ENCODE peak calls at places on chromosomes 13 and 19, in four cellular contexts. Y is HepG2, C is K562, G is GM12878. X is an unnamed sample.

GRCh38 chr13:25067054-25067453 is 28.9 kb upstream of the PABPC3 start:
- DNase-seq in G (no peak), C (no peak), Y (no peak), X (no peak)

GRCh38 chr13:49569993-49570689 is 15.2 kb downstream of the RCBTB1 start:
- DNase-seq in C (no peak), G (no peak), Y (no peak), X (peak)

GRCh38 chr19:47561440-47562045 is 11.4 kb downstream of the ZNF541 start:
- DNase-seq in Y (no peak), G (no peak), C (no peak), X (no peak)

GRCh38 chr19:5738423-5738822 is 18.0 kb downstream of the CATSPERD start:
- DNase-seq in C (no peak), Y (no peak), G (no peak), X (no peak)

GRCh38 chr19:32196690-32197420 is 148.6 kb upstream of the ZNF507 start:
- DNase-seq in Y (no peak), C (no peak), G (no peak), X (no peak)

GRCh38 chr19:55146078-55146647 is 2.8 kb downstream of the TNNT1 start:
- DNase-seq in G (no peak), C (peak), Y (no peak), X (peak)

GRCh38 chr13:73767191-73767741 is 366.9 kb downstream of the KLF12 start:
- DNase-seq in Y (peak), G (no peak), C (no peak), X (no peak)

GRCh38 chr13:114112826-114113322 is 19.5 kb downstream of the RASA3 start:
- DNase-seq in G (no peak), Y (no peak), C (no peak), X (no peak)

GRCh38 chr19:51676566-51677083 is 16.5 kb upstream of the SPACA6 start:
- DNase-seq in C (no peak), G (no peak), Y (no peak), X (no peak)

GRCh38 chr19:34989248-34989797 is 10.8 kb upstream of the GRAMD1A start:
- DNase-seq in G (no peak), Y (no peak), C (no peak), X (no peak)

GRCh38 chr13:111584101-111584500 is 263.7 kb downstream of the TEX29 start:
- DNase-seq in G (no peak), Y (no peak), C (peak), X (no peak)

GRCh38 chr13:114126789-114127472 is 5.5 kb downstream of the RASA3 start:
- DNase-seq in Y (no peak), C (no peak), G (no peak), X (no peak)

GRCh38 chr19:33291623-33292534 is 10.5 kb downstream of the CEBPA start:
- DNase-seq in Y (no peak), C (no peak), G (no peak), X (no peak)

GRCh38 chr13:98405107-98405571 is 171.8 kb downstream of the STK24 start:
- DNase-seq in Y (no peak), G (no peak), C (no peak), X (peak)

GRCh38 chr13:77980592-77980991 is 62.0 kb upstream of the EDNRB start:
- DNase-seq in Y (no peak), G (no peak), C (no peak), X (no peak)

GRCh38 chr19:51531349-51532315 is at the start of gene SIGLEC6:
- DNase-seq in Y (no peak), G (peak), C (no peak), X (no peak)

GRCh38 chr19:41994521-41994971 is 516 bp upstream of the ATP1A3 start:
- DNase-seq in Y (no peak), G (no peak), C (no peak), X (peak)

GRCh38 chr19:49596407-49596806 is 5.4 kb downstream of the PRR12 start:
- DNase-seq in C (no peak), Y (no peak), G (no peak), X (no peak)

GRCh38 chr19:49595819-49596404 is 4.9 kb downstream of the PRR12 start:
- DNase-seq in Y (no peak), C (no peak), G (no peak), X (no peak)

GRCh38 chr19:49595006-49595818 is 4.2 kb downstream of the PRR12 start:
- DNase-seq in G (no peak), Y (no peak), C (peak), X (no peak)

GRCh38 chr19:49597703-49597974 is 6.7 kb downstream of the PRR12 start:
- DNase-seq in C (no peak), G (no peak), Y (no peak), X (no peak)

GRCh38 chr19:49596954-49597702 is 6.1 kb downstream of the PRR12 start:
- DNase-seq in G (no peak), Y (no peak), C (no peak), X (no peak)
- TF ChIP-seq YY1 in G (no peak), Y (no peak), C (no peak), X (no peak)

DNA sequence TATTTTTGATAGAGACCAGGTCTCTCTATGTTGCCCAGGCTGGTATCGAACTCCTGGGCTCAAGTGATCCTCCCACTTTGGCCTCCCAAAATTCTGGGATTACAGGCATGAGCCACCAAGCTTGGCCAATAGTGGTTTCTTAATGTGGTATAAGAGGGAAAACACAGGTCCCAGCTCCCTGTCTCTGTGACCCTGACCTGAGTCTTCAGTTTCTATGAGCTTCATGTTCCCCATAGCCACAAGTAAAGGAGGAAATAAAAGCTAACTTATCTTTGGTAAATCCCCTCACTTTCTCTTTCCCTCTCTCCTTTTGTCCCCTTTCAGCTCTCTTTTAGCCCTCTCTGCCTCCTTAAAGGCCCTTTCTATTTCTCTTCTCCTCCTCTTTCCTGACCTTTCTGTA is 50.3 kb downstream of the ABCC4 start:
- DNase-seq in G (no peak), Y (no peak), C (no peak), X (no peak)
- TF ChIP-seq TAF1 in G (no peak), Y (no peak), C (no peak), X (no peak)

GRCh38 chr19:36047835-36048234 is 6.2 kb downstream of the THAP8 start:
- DNase-seq in C (no peak), G (no peak), Y (no peak), X (no peak)

GRCh38 chr19:36051637-36052036 is 2.4 kb downstream of the THAP8 start:
- DNase-seq in C (no peak), Y (no peak), G (no peak), X (no peak)

GRCh38 chr19:36054119-36054732 is at the start of gene THAP8:
- DNase-seq in G (peak), Y (peak), C (peak), X (peak)

GRCh38 chr19:36049080-36049698 is 4.9 kb downstream of the THAP8 start:
- DNase-seq in C (no peak), G (no peak), Y (no peak), X (no peak)

GRCh38 chr19:36051236-36051635 is 2.8 kb downstream of the THAP8 start:
- DNase-seq in Y (peak), G (no peak), C (peak), X (no peak)
- TF ChIP-seq SMC3 in Y (peak), G (no peak), C (no peak), X (peak)

GRCh38 chr19:19417618-19418270 is 12.3 kb downstream of the GATAD2A start:
- DNase-seq in Y (no peak), G (no peak), C (no peak), X (no peak)
- TF ChIP-seq YY1 in Y (no peak), G (no peak), C (no peak), X (no peak)

GRCh38 chr13:100789968-100790367 is 115.4 kb upstream of the TMTC4 start:
- DNase-seq in Y (no peak), G (no peak), C (no peak), X (no peak)
- TF ChIP-seq TAF1 in Y (no peak), G (no peak), C (no peak), X (no peak)

DNA sequence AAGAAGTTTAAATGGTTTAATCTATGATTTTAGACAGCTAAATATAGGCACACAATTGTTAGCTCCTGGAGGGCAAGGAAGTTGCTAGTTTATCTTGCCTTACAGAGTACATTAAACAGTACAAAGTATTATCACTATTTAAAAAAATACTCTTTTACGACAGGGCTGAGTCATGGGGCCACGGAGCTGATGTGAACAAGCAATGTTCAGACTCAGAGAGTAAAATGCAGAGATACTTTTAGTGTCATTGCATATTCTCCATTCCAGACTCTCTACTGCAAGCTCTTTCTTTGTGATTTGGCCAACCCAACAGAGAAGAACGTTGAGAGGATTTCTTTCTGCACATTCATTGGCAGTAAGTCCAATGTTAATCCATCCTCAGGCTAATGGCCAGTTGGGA is 352.4 kb downstream of the SPRY2 start:
- DNase-seq in G (no peak), C (no peak), Y (no peak), X (no peak)
- TF ChIP-seq SMC3 in G (no peak), C (no peak), Y (no peak), X (no peak)

GRCh38 chr19:12833747-12834417 is 497 bp downstream of the RTBDN start:
- DNase-seq in Y (no peak), G (no peak), C (peak), X (peak)

GRCh38 chr19:12834418-12834943 is at the start of gene RTBDN:
- DNase-seq in G (no peak), C (peak), Y (no peak), X (no peak)

GRCh38 chr19:12836529-12836863 is 1.8 kb upstream of the MAST1 start:
- DNase-seq in G (no peak), Y (no peak), C (no peak), X (no peak)

GRCh38 chr19:12833418-12833746 is 997 bp downstream of the RTBDN start:
- DNase-seq in C (no peak), G (no peak), Y (no peak), X (peak)

DNA sequence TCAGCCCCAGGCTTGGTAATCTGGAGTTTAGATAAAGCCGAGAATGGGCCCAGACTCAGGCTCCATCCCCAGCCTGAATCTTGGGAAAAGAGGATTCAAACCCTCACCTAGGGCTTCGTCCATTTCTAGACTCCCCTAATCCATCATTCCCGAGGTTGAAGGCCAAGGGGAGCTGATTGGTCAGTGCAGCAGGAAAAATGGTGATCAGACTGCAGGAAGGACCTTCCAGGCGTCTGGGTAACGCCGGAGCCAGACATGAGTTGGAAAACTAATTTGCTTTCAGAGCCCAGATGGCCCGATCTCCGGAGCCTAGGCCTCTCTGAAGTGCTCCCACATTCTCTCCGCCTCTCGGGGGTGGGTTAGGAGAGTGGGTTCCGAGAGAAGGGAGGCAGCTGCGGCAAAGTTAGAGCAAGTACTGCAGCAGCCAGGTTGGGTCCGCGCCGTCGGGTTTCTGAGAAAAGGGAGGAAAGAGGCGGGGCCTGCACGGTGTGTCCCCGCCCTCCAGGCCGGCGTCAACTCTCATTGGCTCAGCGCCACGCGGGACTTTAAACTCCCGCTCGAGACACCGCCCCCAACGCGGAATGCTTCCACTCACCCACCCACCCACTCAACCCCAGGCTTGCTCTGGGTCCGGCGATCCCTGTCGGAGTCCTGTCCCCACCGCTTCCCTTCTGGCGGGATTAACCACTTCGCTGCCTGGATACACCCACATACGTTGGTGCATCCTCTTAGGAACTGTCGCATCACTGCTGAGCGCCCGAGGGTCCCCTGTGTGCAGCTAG is 788 bp upstream of the RTBDN start:
- DNase-seq in C (peak), Y (no peak), G (no peak), X (peak)
- TF ChIP-seq YY1 in C (no peak), Y (no peak), G (no peak), X (no peak)